ENCODE peak calls at places on chromosomes 2 and 18, in ten cellular contexts. One of them, this sample, is unnamed.

GRCh38 chr2:205169453-205169852 is 512.8 kb upstream of the NRP2 start:
- DNase-seq in right lobe of liver: no peak
- DNase-seq in GM23248: no peak
- DNase-seq in adipocyte: no peak
- DNase-seq in AG04450: no peak
- DNase-seq in naive thymus-derived CD4-positive, alpha-beta T cell: no peak
- DNase-seq in tibial artery: no peak
- DNase-seq in upper lobe of right lung: no peak
- DNase-seq in skeletal muscle cell: no peak
- DNase-seq in astrocyte of the cerebellum: no peak
- DNase-seq in this sample: no peak

GRCh38 chr2:173291412-173291811 is 63.3 kb upstream of the CDCA7 start:
- DNase-seq in right lobe of liver: no peak
- DNase-seq in GM23248: no peak
- DNase-seq in adipocyte: no peak
- DNase-seq in AG04450: no peak
- DNase-seq in naive thymus-derived CD4-positive, alpha-beta T cell: no peak
- DNase-seq in tibial artery: no peak
- DNase-seq in upper lobe of right lung: no peak
- DNase-seq in skeletal muscle cell: no peak
- DNase-seq in astrocyte of the cerebellum: no peak
- DNase-seq in this sample: no peak

GRCh38 chr2:73931531-73932500 is 5.1 kb downstream of the DGUOK start:
- DNase-seq in right lobe of liver: no peak
- DNase-seq in GM23248: peak; percentile 64
- DNase-seq in adipocyte: no peak
- DNase-seq in AG04450: no peak
- DNase-seq in naive thymus-derived CD4-positive, alpha-beta T cell: no peak
- DNase-seq in tibial artery: no peak
- DNase-seq in upper lobe of right lung: no peak
- DNase-seq in skeletal muscle cell: peak; percentile 37
- DNase-seq in astrocyte of the cerebellum: no peak
- DNase-seq in this sample: no peak

GRCh38 chr2:52343867-52344266 is 1311.9 kb upstream of the NRXN1 start:
- DNase-seq in right lobe of liver: no peak
- DNase-seq in GM23248: no peak
- DNase-seq in adipocyte: no peak
- DNase-seq in AG04450: no peak
- DNase-seq in naive thymus-derived CD4-positive, alpha-beta T cell: no peak
- DNase-seq in tibial artery: no peak
- DNase-seq in upper lobe of right lung: no peak
- DNase-seq in skeletal muscle cell: no peak
- DNase-seq in astrocyte of the cerebellum: no peak
- DNase-seq in this sample: no peak

GRCh38 chr2:150136901-150137300 is 350.6 kb downstream of the RND3 start:
- DNase-seq in right lobe of liver: no peak
- DNase-seq in GM23248: no peak
- DNase-seq in adipocyte: no peak
- DNase-seq in AG04450: no peak
- DNase-seq in naive thymus-derived CD4-positive, alpha-beta T cell: no peak
- DNase-seq in tibial artery: no peak
- DNase-seq in upper lobe of right lung: no peak
- DNase-seq in skeletal muscle cell: no peak
- DNase-seq in astrocyte of the cerebellum: no peak
- DNase-seq in this sample: no peak

GRCh38 chr2:102436284-102436683 is 13.3 kb downstream of the IL18RAP start:
- DNase-seq in right lobe of liver: no peak
- DNase-seq in GM23248: no peak
- DNase-seq in adipocyte: no peak
- DNase-seq in AG04450: peak; percentile 32
- DNase-seq in naive thymus-derived CD4-positive, alpha-beta T cell: no peak
- DNase-seq in tibial artery: no peak
- DNase-seq in upper lobe of right lung: no peak
- DNase-seq in skeletal muscle cell: peak; percentile 26
- DNase-seq in astrocyte of the cerebellum: peak; percentile 34
- DNase-seq in this sample: no peak

GRCh38 chr2:150133623-150134022 is 353.8 kb downstream of the RND3 start:
- DNase-seq in right lobe of liver: no peak
- DNase-seq in GM23248: peak; percentile 95
- DNase-seq in adipocyte: peak; percentile 83
- DNase-seq in AG04450: no peak
- DNase-seq in naive thymus-derived CD4-positive, alpha-beta T cell: no peak
- DNase-seq in tibial artery: no peak
- DNase-seq in upper lobe of right lung: no peak
- DNase-seq in skeletal muscle cell: peak; percentile 83
- DNase-seq in astrocyte of the cerebellum: peak; percentile 80
- DNase-seq in this sample: peak; percentile 50

GRCh38 chr2:138476186-138476585 is 25.4 kb upstream of the SPOPL start:
- DNase-seq in right lobe of liver: no peak
- DNase-seq in GM23248: no peak
- DNase-seq in adipocyte: no peak
- DNase-seq in AG04450: no peak
- DNase-seq in naive thymus-derived CD4-positive, alpha-beta T cell: no peak
- DNase-seq in tibial artery: no peak
- DNase-seq in upper lobe of right lung: no peak
- DNase-seq in skeletal muscle cell: no peak
- DNase-seq in astrocyte of the cerebellum: no peak
- DNase-seq in this sample: no peak

GRCh38 chr2:155035246-155035645 is 336.8 kb downstream of the KCNJ3 start:
- DNase-seq in right lobe of liver: no peak
- DNase-seq in GM23248: no peak
- DNase-seq in adipocyte: no peak
- DNase-seq in AG04450: no peak
- DNase-seq in naive thymus-derived CD4-positive, alpha-beta T cell: no peak
- DNase-seq in tibial artery: no peak
- DNase-seq in upper lobe of right lung: no peak
- DNase-seq in skeletal muscle cell: no peak
- DNase-seq in astrocyte of the cerebellum: no peak
- DNase-seq in this sample: no peak

GRCh38 chr18:45626330-45627203 is 11.3 kb downstream of the SLC14A2 start:
- DNase-seq in right lobe of liver: no peak
- DNase-seq in GM23248: peak; percentile 69
- DNase-seq in adipocyte: peak; percentile 21
- DNase-seq in AG04450: no peak
- DNase-seq in naive thymus-derived CD4-positive, alpha-beta T cell: no peak
- DNase-seq in tibial artery: peak; percentile 74
- DNase-seq in upper lobe of right lung: no peak
- DNase-seq in skeletal muscle cell: no peak
- DNase-seq in astrocyte of the cerebellum: peak; percentile 52
- DNase-seq in this sample: peak; percentile 54

DNA sequence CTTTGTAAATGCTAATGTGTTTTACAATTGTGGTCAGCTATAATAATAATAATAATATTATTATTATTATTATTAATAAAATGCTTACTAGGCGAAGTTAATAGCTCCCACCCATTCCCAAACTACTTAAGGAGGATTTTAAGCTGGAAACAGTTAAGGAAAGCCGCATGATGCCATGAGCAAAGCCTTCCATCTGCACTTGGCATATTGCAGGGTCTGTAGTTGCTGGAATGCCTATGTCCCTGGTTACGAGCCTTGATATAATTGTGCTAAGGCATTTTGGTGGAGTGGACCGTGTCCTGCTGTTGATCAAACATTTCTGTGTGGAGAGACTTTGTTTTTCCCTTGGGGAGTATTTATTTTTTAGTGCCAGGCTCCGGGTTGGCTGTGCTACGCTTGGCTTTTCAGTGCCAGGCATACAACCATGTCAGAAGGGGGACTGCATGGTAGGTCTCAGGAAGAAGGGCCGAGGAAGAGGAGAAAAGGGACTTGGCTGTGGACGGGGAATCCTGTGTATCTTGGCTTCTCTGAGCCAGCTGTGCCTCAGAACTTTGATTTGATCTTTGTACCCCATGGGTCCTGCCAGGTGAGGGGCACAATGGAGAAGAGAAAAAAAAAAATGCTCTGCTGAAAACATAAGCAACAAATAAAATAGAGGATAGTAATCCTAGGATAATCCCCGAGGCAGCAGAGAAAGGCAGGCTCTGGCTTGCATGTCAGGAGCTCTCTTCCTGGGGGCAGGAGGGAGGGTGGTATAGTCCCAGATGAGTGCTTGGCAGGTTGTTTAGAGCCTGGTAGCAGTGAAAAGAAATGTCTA is 232.8 kb downstream of the NEDD4L start:
- DNase-seq in right lobe of liver: no peak
- DNase-seq in GM23248: no peak
- DNase-seq in adipocyte: no peak
- DNase-seq in AG04450: no peak
- DNase-seq in naive thymus-derived CD4-positive, alpha-beta T cell: no peak
- DNase-seq in tibial artery: no peak
- DNase-seq in upper lobe of right lung: no peak
- DNase-seq in skeletal muscle cell: no peak
- DNase-seq in astrocyte of the cerebellum: no peak
- DNase-seq in this sample: no peak
- H3K4me3 ChIP-seq in right lobe of liver: no peak overlapping the region
- H3K4me3 ChIP-seq in GM23248: no peak overlapping the region
- H3K4me3 ChIP-seq in adipocyte: no peak overlapping the region
- H3K4me3 ChIP-seq in AG04450: no peak overlapping the region
- H3K4me3 ChIP-seq in naive thymus-derived CD4-positive, alpha-beta T cell: no peak overlapping the region
- H3K4me3 ChIP-seq in tibial artery: no peak overlapping the region
- H3K4me3 ChIP-seq in upper lobe of right lung: no peak overlapping the region
- H3K4me3 ChIP-seq in skeletal muscle cell: no peak overlapping the region
- H3K4me3 ChIP-seq in astrocyte of the cerebellum: no peak overlapping the region
- H3K4me3 ChIP-seq in this sample: no peak overlapping the region

GRCh38 chr18:31042068-31042390 is 513 bp downstream of the DSC3 start:
- DNase-seq in right lobe of liver: no peak
- DNase-seq in GM23248: no peak
- DNase-seq in adipocyte: no peak
- DNase-seq in AG04450: no peak
- DNase-seq in naive thymus-derived CD4-positive, alpha-beta T cell: no peak
- DNase-seq in tibial artery: no peak
- DNase-seq in upper lobe of right lung: no peak
- DNase-seq in skeletal muscle cell: no peak
- DNase-seq in astrocyte of the cerebellum: no peak
- DNase-seq in this sample: no peak
- H3K4me3 ChIP-seq in right lobe of liver: no peak overlapping the region
- H3K4me3 ChIP-seq in GM23248: no peak overlapping the region
- H3K4me3 ChIP-seq in adipocyte: peak overlapping the region; percentile 64
- H3K4me3 ChIP-seq in AG04450: no peak overlapping the region
- H3K4me3 ChIP-seq in naive thymus-derived CD4-positive, alpha-beta T cell: no peak overlapping the region
- H3K4me3 ChIP-seq in tibial artery: peak overlapping the region; percentile 46
- H3K4me3 ChIP-seq in upper lobe of right lung: peak overlapping the region; percentile 31
- H3K4me3 ChIP-seq in skeletal muscle cell: peak overlapping the region; percentile 38
- H3K4me3 ChIP-seq in astrocyte of the cerebellum: peak overlapping the region; percentile 39
- H3K4me3 ChIP-seq in this sample: no peak overlapping the region

GRCh38 chr18:70288851-70289328 is at the start of gene SOCS6:
- DNase-seq in right lobe of liver: peak; percentile 70
- DNase-seq in GM23248: peak; percentile 79
- DNase-seq in adipocyte: peak; percentile 83
- DNase-seq in AG04450: peak; percentile 15
- DNase-seq in naive thymus-derived CD4-positive, alpha-beta T cell: peak; percentile 22
- DNase-seq in tibial artery: peak; percentile 73
- DNase-seq in upper lobe of right lung: peak; percentile 89
- DNase-seq in skeletal muscle cell: no peak
- DNase-seq in astrocyte of the cerebellum: peak; percentile 18
- DNase-seq in this sample: no peak

GRCh38 chr18:70292628-70293027 is 3.8 kb downstream of the SOCS6 start:
- DNase-seq in right lobe of liver: no peak
- DNase-seq in GM23248: no peak
- DNase-seq in adipocyte: no peak
- DNase-seq in AG04450: no peak
- DNase-seq in naive thymus-derived CD4-positive, alpha-beta T cell: no peak
- DNase-seq in tibial artery: no peak
- DNase-seq in upper lobe of right lung: no peak
- DNase-seq in skeletal muscle cell: no peak
- DNase-seq in astrocyte of the cerebellum: no peak
- DNase-seq in this sample: no peak

GRCh38 chr18:70289351-70290330 is 796 bp downstream of the SOCS6 start:
- DNase-seq in right lobe of liver: peak; percentile 62
- DNase-seq in GM23248: peak; percentile 67
- DNase-seq in adipocyte: peak; percentile 72
- DNase-seq in AG04450: no peak
- DNase-seq in naive thymus-derived CD4-positive, alpha-beta T cell: peak; percentile 11
- DNase-seq in tibial artery: no peak
- DNase-seq in upper lobe of right lung: peak; percentile 77
- DNase-seq in skeletal muscle cell: no peak
- DNase-seq in astrocyte of the cerebellum: no peak
- DNase-seq in this sample: no peak

GRCh38 chr18:70291295-70291574 is 2.4 kb downstream of the SOCS6 start:
- DNase-seq in right lobe of liver: no peak
- DNase-seq in GM23248: no peak
- DNase-seq in adipocyte: no peak
- DNase-seq in AG04450: no peak
- DNase-seq in naive thymus-derived CD4-positive, alpha-beta T cell: no peak
- DNase-seq in tibial artery: no peak
- DNase-seq in upper lobe of right lung: no peak
- DNase-seq in skeletal muscle cell: no peak
- DNase-seq in astrocyte of the cerebellum: no peak
- DNase-seq in this sample: no peak

GRCh38 chr18:70290482-70291294 is 1.8 kb downstream of the SOCS6 start:
- DNase-seq in right lobe of liver: no peak
- DNase-seq in GM23248: no peak
- DNase-seq in adipocyte: no peak
- DNase-seq in AG04450: no peak
- DNase-seq in naive thymus-derived CD4-positive, alpha-beta T cell: no peak
- DNase-seq in tibial artery: no peak
- DNase-seq in upper lobe of right lung: no peak
- DNase-seq in skeletal muscle cell: no peak
- DNase-seq in astrocyte of the cerebellum: no peak
- DNase-seq in this sample: no peak
- H3K4me3 ChIP-seq in right lobe of liver: peak overlapping the region; percentile 52
- H3K4me3 ChIP-seq in GM23248: peak overlapping the region; percentile 84
- H3K4me3 ChIP-seq in adipocyte: peak overlapping the region; percentile 95
- H3K4me3 ChIP-seq in AG04450: peak overlapping the region; percentile 83
- H3K4me3 ChIP-seq in naive thymus-derived CD4-positive, alpha-beta T cell: no peak overlapping the region
- H3K4me3 ChIP-seq in tibial artery: peak overlapping the region; percentile 86
- H3K4me3 ChIP-seq in upper lobe of right lung: peak overlapping the region; percentile 67
- H3K4me3 ChIP-seq in skeletal muscle cell: peak overlapping the region; percentile 77
- H3K4me3 ChIP-seq in astrocyte of the cerebellum: peak overlapping the region; percentile 79
- H3K4me3 ChIP-seq in this sample: peak overlapping the region; percentile 66

GRCh38 chr2:14051401-14051800 is 581.1 kb upstream of the LRATD1 start:
- DNase-seq in right lobe of liver: no peak
- DNase-seq in GM23248: no peak
- DNase-seq in adipocyte: no peak
- DNase-seq in AG04450: no peak
- DNase-seq in naive thymus-derived CD4-positive, alpha-beta T cell: no peak
- DNase-seq in tibial artery: no peak
- DNase-seq in upper lobe of right lung: no peak
- DNase-seq in skeletal muscle cell: no peak
- DNase-seq in astrocyte of the cerebellum: no peak
- DNase-seq in this sample: no peak

GRCh38 chr2:14053105-14053504 is 579.4 kb upstream of the LRATD1 start:
- DNase-seq in right lobe of liver: no peak
- DNase-seq in GM23248: no peak
- DNase-seq in adipocyte: no peak
- DNase-seq in AG04450: no peak
- DNase-seq in naive thymus-derived CD4-positive, alpha-beta T cell: no peak
- DNase-seq in tibial artery: no peak
- DNase-seq in upper lobe of right lung: no peak
- DNase-seq in skeletal muscle cell: no peak
- DNase-seq in astrocyte of the cerebellum: no peak
- DNase-seq in this sample: no peak

DNA sequence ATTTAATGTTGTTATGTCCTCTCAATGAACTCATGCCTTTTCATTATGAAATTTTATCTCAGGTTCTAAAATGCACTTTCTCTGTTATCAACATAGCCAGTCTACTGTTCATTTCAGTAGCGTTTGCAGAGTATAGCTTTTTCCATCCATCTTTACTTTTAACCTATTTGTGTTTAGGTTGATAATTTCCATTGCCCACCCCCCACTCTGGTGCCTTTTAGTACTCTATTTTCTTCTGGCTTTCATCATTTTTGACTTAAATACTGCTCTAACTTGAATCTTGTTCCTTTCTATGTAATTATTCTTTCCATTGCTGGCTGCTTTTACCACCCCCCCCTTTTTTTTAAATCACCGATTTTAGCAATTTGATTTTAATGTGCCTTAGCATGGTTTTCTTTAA is 585.0 kb upstream of the LRATD1 start:
- DNase-seq in right lobe of liver: no peak
- DNase-seq in GM23248: no peak
- DNase-seq in adipocyte: no peak
- DNase-seq in AG04450: no peak
- DNase-seq in naive thymus-derived CD4-positive, alpha-beta T cell: no peak
- DNase-seq in tibial artery: no peak
- DNase-seq in upper lobe of right lung: no peak
- DNase-seq in skeletal muscle cell: no peak
- DNase-seq in astrocyte of the cerebellum: no peak
- DNase-seq in this sample: no peak
- H3K4me3 ChIP-seq in right lobe of liver: no peak overlapping the region
- H3K4me3 ChIP-seq in GM23248: no peak overlapping the region
- H3K4me3 ChIP-seq in adipocyte: no peak overlapping the region
- H3K4me3 ChIP-seq in AG04450: no peak overlapping the region
- H3K4me3 ChIP-seq in naive thymus-derived CD4-positive, alpha-beta T cell: no peak overlapping the region
- H3K4me3 ChIP-seq in tibial artery: no peak overlapping the region
- H3K4me3 ChIP-seq in upper lobe of right lung: no peak overlapping the region
- H3K4me3 ChIP-seq in skeletal muscle cell: no peak overlapping the region
- H3K4me3 ChIP-seq in astrocyte of the cerebellum: no peak overlapping the region
- H3K4me3 ChIP-seq in this sample: no peak overlapping the region

This sample was measured in BJ.